ENCODE peak calls at places on chromosomes 6 and 20, in nine cellular contexts. B, K, O, F, H, U, C, M and L are unnamed samples. For H3K9me3, the result is how much of the 10 kb centered on the place peaks cover.

GRCh38 chr20:36850759-36851158 is 25.2 kb upstream of the TLDC2 start:
- DNase-seq in U (no peak), K (no peak), C (no peak), O (no peak), M (no peak), B (no peak), F (no peak), H (no peak), L (no peak)

GRCh38 chr20:47576516-47577033 is 74.9 kb downstream of the NCOA3 start:
- DNase-seq in O (peak), B (no peak), H (no peak), C (peak), U (no peak), M (peak), K (no peak), F (no peak), L (no peak)

GRCh38 chr6:46954819-46955520 is 33.2 kb upstream of the ADGRF5 start:
- DNase-seq in K (no peak), H (peak), F (no peak), O (no peak), U (no peak), B (no peak), C (peak), M (no peak), L (no peak)

GRCh38 chr6:145733770-145734169 is 1.6 kb downstream of the EPM2A start:
- DNase-seq in M (no peak), F (no peak), U (no peak), H (no peak), C (peak), B (no peak), K (no peak), O (no peak), L (no peak)

GRCh38 chr6:50818673-50819072 is at the start of gene TFAP2B:
- DNase-seq in M (no peak), O (no peak), K (no peak), C (no peak), U (no peak), F (no peak), B (no peak), H (no peak), L (no peak)

GRCh38 chr6:21594427-21595264 is 1.1 kb downstream of the SOX4 start:
- DNase-seq in U (peak), O (peak), B (peak), K (no peak), H (no peak), M (peak), F (no peak), C (peak), L (peak)

GRCh38 chr6:93104195-93104817 is 315.1 kb downstream of the EPHA7 start:
- DNase-seq in H (no peak), O (no peak), C (no peak), F (no peak), K (no peak), B (no peak), U (no peak), M (no peak), L (no peak)

GRCh38 chr6:31203345-31203979 is 33.0 kb upstream of the POU5F1 start:
- DNase-seq in U (no peak), B (no peak), M (no peak), K (no peak), O (no peak), F (no peak), H (no peak), C (peak), L (no peak)

GRCh38 chr6:16514249-16514648 is 247.0 kb downstream of the ATXN1 start:
- DNase-seq in F (no peak), K (peak), B (peak), O (peak), H (peak), C (no peak), M (no peak), U (peak), L (no peak)

GRCh38 chr6:166168616-166169548 is 1.2 kb upstream of the TBXT start:
- DNase-seq in F (no peak), M (no peak), O (no peak), K (no peak), U (no peak), C (no peak), H (no peak), B (no peak), L (no peak)

GRCh38 chr6:118804091-118804490 is 89.9 kb upstream of the ASF1A start:
- DNase-seq in U (no peak), M (no peak), H (no peak), F (no peak), B (no peak), K (no peak), O (no peak), C (no peak), L (no peak)
- H3K9me3 ChIP-seq in U (under half), M (under half), H (under half), F (under half), B (under half), K (under half), O (under half), C (under half), L (under half)

GRCh38 chr20:46507760-46508407 is 5.5 kb downstream of the ZNF334 start:
- DNase-seq in H (no peak), K (no peak), U (no peak), F (no peak), C (no peak), B (no peak), M (no peak), O (no peak), L (no peak)

GRCh38 chr20:46509523-46509922 is 3.8 kb downstream of the ZNF334 start:
- DNase-seq in K (no peak), C (no peak), O (no peak), U (no peak), B (no peak), M (no peak), H (no peak), F (no peak), L (no peak)

GRCh38 chr20:46501961-46502360 is 11.4 kb downstream of the ZNF334 start:
- DNase-seq in M (no peak), O (no peak), F (no peak), H (no peak), U (no peak), K (no peak), C (no peak), B (no peak), L (no peak)

GRCh38 chr20:46501337-46501942 is 11.9 kb downstream of the ZNF334 start:
- DNase-seq in O (no peak), C (no peak), K (no peak), H (no peak), M (no peak), U (no peak), B (no peak), F (no peak), L (no peak)

DNA sequence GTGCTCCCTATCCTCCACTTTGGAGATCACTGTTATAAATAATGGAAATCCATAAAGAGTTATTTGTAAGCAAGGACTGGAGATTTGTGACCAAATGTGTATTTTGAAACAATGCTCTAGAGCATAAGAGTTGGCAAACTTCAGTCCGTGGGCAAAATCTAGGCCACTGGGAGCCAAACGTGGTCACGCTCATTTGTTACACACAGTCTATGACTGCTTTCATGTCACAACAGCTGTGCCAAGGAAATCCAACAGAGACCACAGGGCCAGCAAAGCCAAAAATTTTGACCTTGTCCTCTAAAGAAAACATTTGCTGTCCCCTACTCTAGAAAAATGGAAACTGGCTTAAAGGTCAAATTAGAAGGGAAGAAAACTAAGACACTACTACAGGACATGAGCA is 7.9 kb downstream of the ZNF334 start:
- DNase-seq in H (no peak), K (no peak), M (no peak), O (no peak), B (no peak), C (no peak), U (no peak), F (no peak), L (no peak)
- H3K9me3 ChIP-seq in H (half or more), K (under half), M (under half), O (under half), B (under half), C (under half), U (under half), F (half or more), L (under half)

DNA sequence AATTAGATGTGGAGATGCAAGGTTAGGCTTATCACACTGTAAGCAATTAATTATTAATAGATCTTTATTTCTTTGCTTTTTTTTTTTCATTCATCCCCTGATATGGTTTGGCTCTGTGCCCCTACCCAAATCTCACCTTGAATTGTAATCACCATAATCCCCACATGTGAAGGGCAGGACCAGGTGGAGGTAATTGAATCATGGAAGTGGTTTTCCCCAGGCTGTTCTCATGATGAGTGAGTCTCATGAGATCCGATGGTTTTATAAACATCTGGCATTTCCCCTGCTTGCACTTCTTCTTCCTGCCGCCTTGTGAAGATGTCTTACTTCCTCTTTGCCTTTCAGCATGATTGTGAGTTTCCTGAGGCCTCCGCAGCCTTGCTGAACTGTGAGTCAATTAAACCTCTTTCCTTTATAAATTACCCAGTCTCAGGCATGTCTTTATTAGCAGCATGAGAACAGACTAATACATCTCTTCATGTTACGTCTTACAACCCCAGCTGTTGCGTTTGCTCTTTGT is 333.8 kb downstream of the CDH26 start:
- DNase-seq in K (no peak), F (no peak), O (no peak), U (no peak), H (no peak), B (no peak), C (no peak), M (no peak), L (no peak)
- H3K9me3 ChIP-seq in K (under half), F (under half), O (under half), U (under half), H (under half), B (under half), C (under half), M (under half), L (under half)

GRCh38 chr20:56117350-56117749 is 112.0 kb upstream of the CBLN4 start:
- DNase-seq in F (no peak), M (no peak), H (no peak), C (no peak), U (no peak), B (no peak), K (no peak), O (no peak), L (no peak)
- H3K9me3 ChIP-seq in F (under half), M (under half), H (half or more), C (under half), U (under half), B (under half), K (under half), O (under half), L (under half)

GRCh38 chr6:160799801-160800200 is 97.8 kb downstream of the PLG start:
- DNase-seq in F (no peak), C (no peak), H (no peak), B (no peak), M (no peak), O (no peak), K (no peak), U (no peak), L (no peak)
- H3K9me3 ChIP-seq in F (under half), C (under half), H (under half), B (under half), M (under half), O (under half), K (under half), U (under half), L (under half)

DNA sequence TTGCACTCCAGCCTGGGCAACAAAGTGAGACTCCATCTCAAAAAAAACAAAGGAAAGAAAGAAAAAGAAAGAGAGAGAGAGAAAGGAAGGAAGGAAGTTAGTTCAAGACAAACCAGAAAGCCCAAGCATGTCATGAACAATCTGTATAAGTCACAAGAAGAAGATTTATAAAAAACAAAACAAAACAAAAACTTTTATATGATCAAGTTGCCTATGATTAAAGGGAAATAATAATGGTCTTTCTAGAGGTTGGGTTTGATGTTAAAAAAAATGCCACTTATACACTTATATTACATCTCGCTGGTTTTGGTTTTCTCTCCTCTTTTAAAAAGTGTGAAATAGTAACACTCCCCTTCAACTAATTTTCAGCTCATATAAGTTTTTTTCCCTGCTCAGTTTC is 146.2 kb upstream of the CARMIL1 start:
- DNase-seq in F (no peak), O (no peak), U (no peak), M (no peak), K (no peak), H (no peak), C (no peak), B (no peak), L (no peak)
- H3K9me3 ChIP-seq in F (under half), O (under half), U (under half), M (under half), K (under half), H (under half), C (under half), B (under half), L (under half)

DNA sequence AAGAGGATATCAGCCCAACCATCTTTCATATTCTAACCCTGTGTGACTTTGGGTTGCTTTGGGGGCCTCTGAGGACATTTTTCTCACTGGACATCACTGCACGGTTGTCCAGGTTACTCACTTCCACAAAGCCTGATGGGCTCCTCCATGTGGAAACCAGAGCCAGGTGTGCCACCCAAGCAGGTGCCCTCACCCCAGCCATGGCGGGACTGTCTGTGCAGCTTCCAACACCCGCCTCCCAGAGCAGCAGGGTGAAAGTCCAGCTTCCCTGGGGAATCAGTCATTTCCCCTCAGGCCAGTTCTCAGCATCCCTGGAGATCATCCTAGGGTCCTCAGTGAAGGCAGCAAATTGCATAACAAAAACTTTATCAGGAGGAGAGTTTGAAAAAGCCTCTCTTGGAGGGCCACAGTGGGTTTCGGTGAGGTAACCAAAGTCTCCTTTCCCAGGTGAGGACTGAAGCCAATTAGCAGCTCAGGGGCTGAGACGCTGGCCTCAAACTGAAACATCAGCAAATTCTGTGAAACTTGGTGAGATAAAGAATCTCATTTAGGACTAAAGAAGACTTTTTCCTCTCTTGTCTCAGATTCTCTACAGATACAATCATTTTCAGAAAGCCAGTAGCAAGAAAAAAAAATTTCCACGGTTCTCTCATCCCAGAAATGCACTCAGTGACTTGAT is 289.6 kb upstream of the CDH4 start:
- DNase-seq in O (no peak), M (no peak), K (no peak), F (no peak), B (no peak), H (no peak), U (no peak), C (no peak), L (no peak)
- H3K9me3 ChIP-seq in O (under half), M (under half), K (under half), F (under half), B (under half), H (under half), U (under half), C (under half), L (under half)

DNA sequence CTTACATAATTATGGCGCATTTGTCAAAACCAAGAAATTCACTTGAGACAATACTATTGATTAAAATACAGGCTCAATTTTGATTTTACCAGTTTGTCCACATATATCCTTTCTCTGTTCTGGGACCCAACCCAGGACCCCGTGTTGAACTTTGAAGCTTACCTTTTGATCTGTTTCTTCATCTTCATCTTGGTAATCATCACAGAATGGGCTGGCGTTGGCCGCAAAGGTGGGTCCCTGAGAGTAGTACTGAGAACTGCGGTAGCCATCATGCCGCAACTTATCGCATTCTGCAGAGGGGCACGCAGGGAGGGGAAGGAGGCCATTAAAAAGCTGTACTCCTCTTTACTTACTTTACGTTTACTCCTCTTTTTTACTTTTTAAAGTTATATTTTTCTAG is 26.1 kb downstream of the NHSL1 start:
- DNase-seq in F (no peak), C (no peak), M (no peak), K (no peak), H (no peak), U (no peak), B (no peak), O (no peak), L (no peak)
- H3K9me3 ChIP-seq in F (under half), C (under half), M (under half), K (under half), H (under half), U (under half), B (under half), O (under half), L (under half)

GRCh38 chr6:169479783-169480495 is 221.9 kb downstream of the WDR27 start:
- DNase-seq in H (no peak), M (no peak), K (no peak), O (no peak), U (no peak), C (no peak), B (no peak), F (no peak), L (no peak)
- H3K9me3 ChIP-seq in H (under half), M (under half), K (under half), O (under half), U (under half), C (under half), B (under half), F (half or more), L (under half)

GRCh38 chr6:110554966-110555460 is 78.6 kb upstream of the SLC22A16 start:
- DNase-seq in U (no peak), O (no peak), C (no peak), B (no peak), F (no peak), H (no peak), M (no peak), K (no peak), L (no peak)
- H3K9me3 ChIP-seq in U (under half), O (under half), C (under half), B (under half), F (under half), H (under half), M (under half), K (under half), L (under half)